ENCODE peak calls at places on chromosomes 12 and 14, in five cellular contexts. S is HepG2, K is H1, R is K562, X is GM12878. W is an unnamed sample.
A peak's percentile ranks its signal among the peaks of the same experiment; 100 is the strongest.

GRCh38 chr14:75418779-75419768 is 8.7 kb upstream of the JDP2 start:
- DNase-seq in S (no peak), K (peak; percentile 89), R (peak; percentile 79), X (peak; percentile 57), W (peak; percentile 58)

GRCh38 chr12:54000105-54000773 is at the start of gene HOXC9:
- DNase-seq in S (no peak), K (no peak), R (peak; percentile 57), X (no peak), W (no peak)

GRCh38 chr12:19833775-19834501 is 394.6 kb downstream of the AEBP2 start:
- DNase-seq in S (no peak), K (no peak), R (no peak), X (no peak), W (no peak)

GRCh38 chr14:67441672-67442071 is 29.7 kb upstream of the PLEK2 start:
- DNase-seq in S (no peak), K (no peak), R (no peak), X (no peak), W (no peak)

GRCh38 chr14:100100032-100100405 is 34.8 kb downstream of the EVL start:
- DNase-seq in S (no peak), K (no peak), R (no peak), X (no peak), W (no peak)

GRCh38 chr14:58749066-58749669 is 111.4 kb downstream of the DACT1 start:
- DNase-seq in S (peak; percentile 4), K (no peak), R (peak; percentile 58), X (peak; percentile 86), W (peak; percentile 76)

GRCh38 chr12:113041560-113041959 is 15.0 kb upstream of the DTX1 start:
- DNase-seq in S (no peak), K (no peak), R (no peak), X (no peak), W (no peak)

GRCh38 chr12:2552000-2552399 is 242.8 kb upstream of the FKBP4 start:
- DNase-seq in S (no peak), K (no peak), R (no peak), X (no peak), W (no peak)

GRCh38 chr14:93232159-93232558 is 25.1 kb downstream of the UBR7 start:
- DNase-seq in S (no peak), K (peak; percentile 50), R (no peak), X (no peak), W (no peak)

GRCh38 chr12:121084229-121084628 is 45.2 kb upstream of the OASL start:
- DNase-seq in S (no peak), K (peak; percentile 17), R (no peak), X (no peak), W (no peak)

GRCh38 chr12:56635539-56636117 is 5.5 kb upstream of the BAZ2A start:
- DNase-seq in S (no peak), K (peak; percentile 76), R (peak; percentile 22), X (no peak), W (no peak)

GRCh38 chr14:71803539-71804260 is 128.5 kb upstream of the RGS6 start:
- DNase-seq in S (no peak), K (no peak), R (no peak), X (no peak), W (peak; percentile 88)

GRCh38 chr14:88129306-88130056 is 124.5 kb downstream of the GPR65 start:
- DNase-seq in S (no peak), K (no peak), R (no peak), X (no peak), W (no peak)

DNA sequence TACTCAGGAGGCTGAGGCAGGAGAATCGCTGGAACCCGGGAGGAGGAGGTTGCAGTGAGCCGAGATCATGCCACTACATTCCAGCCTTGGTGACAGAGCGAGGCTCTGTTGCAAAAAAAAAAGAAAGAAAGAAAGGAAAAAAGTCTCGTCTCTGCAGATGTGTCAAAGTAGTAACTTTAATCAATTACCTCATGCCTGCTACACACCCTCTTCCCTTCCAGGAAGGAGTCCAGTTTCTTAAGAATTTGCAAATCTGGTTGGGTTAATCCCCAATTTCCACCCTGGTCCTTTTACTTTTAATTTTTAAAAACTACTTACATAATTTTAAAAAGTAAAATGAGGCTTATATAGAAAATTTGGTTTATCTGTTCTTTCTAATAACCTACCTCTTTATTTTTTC is 234.5 kb upstream of the KITLG start:
- DNase-seq in S (no peak), K (no peak), R (no peak), X (no peak), W (no peak)
- TF ChIP-seq SP1 in S (no peak), K (no peak), R (no peak), X (no peak), W (no peak)

DNA sequence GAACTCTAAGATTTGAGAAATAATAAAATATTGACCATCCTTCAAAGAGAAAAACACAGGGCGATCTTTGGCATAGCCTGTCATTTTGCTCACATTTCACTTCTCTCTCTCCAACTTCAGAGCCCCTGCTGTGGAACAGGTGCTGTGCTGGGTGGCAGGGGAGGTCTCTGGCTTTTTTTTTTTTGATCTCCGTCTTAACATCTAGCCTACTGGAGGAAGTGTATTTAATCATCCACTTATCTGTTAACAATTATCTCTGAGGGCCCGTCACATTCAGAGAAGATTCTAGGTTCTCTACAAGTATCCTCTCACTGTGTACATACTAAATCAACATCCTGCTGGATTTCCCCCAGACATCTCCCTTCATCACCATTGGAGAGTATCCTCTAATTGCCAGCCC is 34.1 kb downstream of the CHST11 start:
- DNase-seq in S (no peak), K (no peak), R (no peak), X (no peak), W (no peak)
- TF ChIP-seq SP1 in S (no peak), K (no peak), R (no peak), X (no peak), W (no peak)

GRCh38 chr12:31363416-31363809 is 37.5 kb upstream of the SINHCAF start:
- DNase-seq in S (no peak), K (no peak), R (no peak), X (no peak), W (no peak)

GRCh38 chr12:31363826-31364225 is 37.9 kb upstream of the SINHCAF start:
- DNase-seq in S (no peak), K (no peak), R (no peak), X (no peak), W (no peak)

GRCh38 chr12:31361730-31362114 is 35.8 kb upstream of the SINHCAF start:
- DNase-seq in S (no peak), K (no peak), R (no peak), X (no peak), W (no peak)

GRCh38 chr12:31362115-31362758 is 36.3 kb upstream of the SINHCAF start:
- DNase-seq in S (peak; percentile 66), K (peak; percentile 68), R (peak; percentile 16), X (no peak), W (no peak)

GRCh38 chr12:31362759-31363415 is 36.9 kb upstream of the SINHCAF start:
- DNase-seq in S (peak; percentile 35), K (peak; percentile 58), R (peak; percentile 38), X (peak; percentile 46), W (no peak)
- TF ChIP-seq SP1 in S (no peak), K (no peak), R (no peak), X (no peak), W (no peak)

GRCh38 chr12:46944771-46945170 is 119.0 kb upstream of the SLC38A4 start:
- DNase-seq in S (no peak), K (no peak), R (no peak), X (no peak), W (no peak)

GRCh38 chr12:46945591-46945990 is 119.8 kb upstream of the SLC38A4 start:
- DNase-seq in S (no peak), K (no peak), R (no peak), X (no peak), W (no peak)

GRCh38 chr12:46942579-46942978 is 116.8 kb upstream of the SLC38A4 start:
- DNase-seq in S (no peak), K (no peak), R (no peak), X (no peak), W (no peak)

GRCh38 chr12:46946137-46946536 is 120.3 kb upstream of the SLC38A4 start:
- DNase-seq in S (no peak), K (no peak), R (no peak), X (no peak), W (no peak)

DNA sequence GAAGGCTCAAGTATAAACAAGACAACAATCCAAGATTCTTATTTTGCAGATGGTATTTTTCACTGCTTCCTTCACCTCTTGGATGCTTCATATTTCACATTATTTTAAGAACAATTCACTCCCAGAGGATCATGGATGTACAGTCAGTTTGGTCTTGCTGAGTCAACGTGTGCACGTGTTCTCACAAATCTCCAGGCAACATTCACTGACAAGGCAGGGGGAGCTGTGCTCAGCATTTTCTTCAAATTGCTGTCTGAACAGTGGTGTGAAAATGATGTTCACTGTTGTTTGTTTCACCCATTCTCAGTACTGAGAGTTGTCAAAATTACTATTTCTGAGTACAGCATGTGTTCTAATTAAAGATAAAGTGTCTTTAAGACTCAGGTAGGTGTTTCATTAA is 118.3 kb upstream of the SLC38A4 start:
- DNase-seq in S (no peak), K (no peak), R (no peak), X (no peak), W (peak; percentile 37)
- TF ChIP-seq SP1 in S (no peak), K (no peak), R (no peak), X (no peak), W (no peak)

GRCh38 chr12:49187184-49187583 is 1.7 kb downstream of the TUBA1A start:
- DNase-seq in S (no peak), K (no peak), R (no peak), X (no peak), W (no peak)
- TF ChIP-seq SP1 in S (no peak), K (no peak), R (no peak), X (no peak), W (no peak)

GRCh38 chr12:74317078-74317581 is 220.5 kb upstream of the ATXN7L3B start:
- DNase-seq in S (no peak), K (no peak), R (peak; percentile 39), X (no peak), W (no peak)
- TF ChIP-seq SP1 in S (no peak), K (no peak), R (no peak), X (no peak), W (no peak)

GRCh38 chr14:20848316-20848954 is 42.8 kb upstream of the RNASE3 start:
- DNase-seq in S (no peak), K (no peak), R (peak; percentile 18), X (no peak), W (peak; percentile 32)
- TF ChIP-seq SP1 in S (no peak), K (no peak), R (no peak), X (no peak), W (peak; percentile 66)

DNA sequence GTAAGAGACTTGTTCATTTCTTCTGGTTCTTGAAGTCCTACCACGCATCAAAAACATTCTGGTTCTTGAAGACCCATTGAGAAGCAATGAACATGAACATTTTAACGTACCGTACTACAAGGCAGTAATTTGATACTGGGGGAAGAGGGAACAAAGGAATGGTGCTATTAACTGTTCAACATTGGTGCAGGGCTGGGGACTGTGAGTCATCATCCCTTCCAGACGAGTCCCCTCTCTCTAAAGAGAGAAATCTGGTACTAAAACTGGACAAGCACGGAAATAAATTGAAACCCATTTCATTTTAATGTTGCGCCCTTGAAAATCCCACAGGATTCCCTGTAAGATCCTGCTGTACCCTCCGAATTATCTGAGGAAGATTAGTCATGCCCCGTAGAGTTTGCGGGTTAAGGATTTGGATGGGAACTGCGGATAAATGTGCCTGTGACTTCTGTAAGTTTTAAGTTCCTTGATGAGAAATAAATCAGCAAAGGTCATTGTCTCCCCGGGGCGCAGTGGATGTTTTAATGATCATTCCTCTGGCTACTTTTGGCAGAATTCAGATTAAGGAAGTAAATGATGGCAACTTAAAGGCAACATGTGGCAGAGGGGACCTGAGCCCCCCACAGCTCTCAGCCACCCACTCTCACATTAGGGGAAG is 78.6 kb downstream of the KCNK13 start:
- DNase-seq in S (no peak), K (no peak), R (no peak), X (no peak), W (no peak)
- TF ChIP-seq SP1 in S (no peak), K (no peak), R (no peak), X (no peak), W (no peak)